ENCODE peak calls at places on chromosomes 11 and 22, in seven cellular contexts. N is brain microvascular endothelial cell; B is stimulated activated CD4-positive, alpha-beta T cell treated with anti-CD3 and anti-CD28 coated beads, TNF-alpha, amount 100 ng/mL, for 48 hours; L is Peyer's patch; W is Right ventricle myocardium superior; R is LoVo; V is Calu3. A is an unnamed sample.

GRCh38 chr22:37633693-37634504 is 5.6 kb upstream of the SH3BP1 start:
- DNase-seq in R (no peak), V (no peak), B (peak; percentile 60), L (peak; percentile 86), W (peak; percentile 95), N (peak; percentile 76), A (peak; percentile 88)

GRCh38 chr11:47415949-47416472 is 7.6 kb downstream of the SLC39A13 start:
- DNase-seq in N (peak; percentile 89), B (no peak), L (no peak), V (peak; percentile 79), R (peak; percentile 71), W (peak; percentile 89), A (no peak)

GRCh38 chr11:69265911-69266510 is 27.9 kb upstream of the MYEOV start:
- DNase-seq in L (no peak), W (no peak), B (no peak), R (no peak), V (no peak), N (no peak), A (no peak)

GRCh38 chr22:38823637-38824036 is 20.2 kb downstream of the NPTXR start:
- DNase-seq in N (no peak), W (no peak), V (no peak), B (no peak), R (no peak), L (no peak), A (no peak)

GRCh38 chr11:111782109-111782784 is 16.1 kb upstream of the PPP2R1B start:
- DNase-seq in R (no peak), L (no peak), V (no peak), B (no peak), W (no peak), N (no peak), A (no peak)

GRCh38 chr11:22769081-22769480 is 60.5 kb downstream of the SVIP start:
- DNase-seq in W (no peak), L (no peak), V (no peak), B (no peak), R (no peak), N (no peak), A (no peak)

GRCh38 chr22:37505989-37506388 is 13.2 kb downstream of the CARD10 start:
- DNase-seq in W (no peak), V (no peak), B (no peak), L (no peak), R (no peak), N (no peak), A (no peak)

GRCh38 chr11:34495239-34495723 is 18.3 kb downstream of the ELF5 start:
- DNase-seq in V (no peak), R (peak; percentile 11), L (no peak), N (no peak), B (no peak), W (no peak), A (no peak)